ENCODE peak calls at places on chromosomes 7 and 10, in ten cellular contexts. P, G, S, W, K, B, Z, D, L and I are unnamed samples.

GRCh38 chr10:19783721-19784120 is 32.5 kb upstream of the PLXDC2 start:
- DNase-seq in P (no peak), G (no peak), S (no peak), W (no peak), K (no peak), B (no peak), Z (no peak), D (no peak), L (no peak), I (no peak)

GRCh38 chr7:117014673-117015133 is 61.4 kb downstream of the ST7 start:
- DNase-seq in P (peak), G (peak), S (peak), W (peak), K (no peak), B (no peak), Z (peak), D (peak), L (no peak), I (no peak)

GRCh38 chr7:44124822-44125202 is 1.5 kb upstream of the POLD2 start:
- DNase-seq in P (no peak), G (no peak), S (no peak), W (no peak), K (no peak), B (no peak), Z (no peak), D (no peak), L (no peak), I (no peak)

GRCh38 chr10:23171232-23171876 is 20.8 kb upstream of the PTF1A start:
- DNase-seq in P (no peak), G (peak), S (peak), W (no peak), K (peak), B (peak), Z (no peak), D (peak), L (no peak), I (peak)

GRCh38 chr10:95275726-95276366 is 15.0 kb downstream of the PDLIM1 start:
- DNase-seq in P (no peak), G (peak), S (peak), W (no peak), K (no peak), B (no peak), Z (no peak), D (peak), L (no peak), I (no peak)

GRCh38 chr10:53955091-53955490 is 845.9 kb downstream of the PCDH15 start:
- DNase-seq in P (no peak), G (no peak), S (no peak), W (no peak), K (no peak), B (no peak), Z (no peak), D (no peak), L (no peak), I (no peak)

GRCh38 chr10:86758231-86759072 is 2.0 kb downstream of the BMPR1A start:
- DNase-seq in P (no peak), G (peak), S (peak), W (no peak), K (peak), B (no peak), Z (no peak), D (peak), L (no peak), I (no peak)

GRCh38 chr7:69399038-69399800 is 199.1 kb upstream of the AUTS2 start:
- DNase-seq in P (no peak), G (no peak), S (no peak), W (peak), K (no peak), B (no peak), Z (no peak), D (peak), L (no peak), I (no peak)

GRCh38 chr7:29642494-29643155 is 79.0 kb downstream of the PRR15 start:
- DNase-seq in P (no peak), G (no peak), S (no peak), W (no peak), K (no peak), B (no peak), Z (no peak), D (no peak), L (no peak), I (no peak)

GRCh38 chr10:11527068-11527467 is 84.4 kb downstream of the USP6NL start:
- DNase-seq in P (no peak), G (no peak), S (no peak), W (no peak), K (no peak), B (no peak), Z (no peak), D (no peak), L (no peak), I (no peak)

GRCh38 chr7:102279537-102280400 is 6.9 kb upstream of the SH2B2 start:
- DNase-seq in P (peak), G (no peak), S (peak), W (peak), K (peak), B (peak), Z (peak), D (peak), L (peak), I (no peak)

GRCh38 chr7:105896407-105896842 is 20.0 kb upstream of the ATXN7L1 start:
- DNase-seq in P (no peak), G (no peak), S (no peak), W (no peak), K (peak), B (no peak), Z (no peak), D (peak), L (no peak), I (peak)

GRCh38 chr10:94630017-94630688 is 53.4 kb upstream of the CYP2C18 start:
- DNase-seq in P (no peak), G (peak), S (peak), W (no peak), K (peak), B (peak), Z (peak), D (peak), L (peak), I (peak)

GRCh38 chr10:124827474-124827873 is 25.9 kb downstream of the ABRAXAS2 start:
- DNase-seq in P (no peak), G (peak), S (no peak), W (no peak), K (peak), B (peak), Z (peak), D (peak), L (no peak), I (no peak)

GRCh38 chr7:27593226-27593625 is 69.5 kb downstream of the HIBADH start:
- DNase-seq in P (no peak), G (peak), S (no peak), W (no peak), K (peak), B (no peak), Z (no peak), D (no peak), L (no peak), I (no peak)

GRCh38 chr10:7243873-7244272 is 167.0 kb downstream of the SFMBT2 start:
- DNase-seq in P (no peak), G (no peak), S (no peak), W (no peak), K (no peak), B (peak), Z (peak), D (no peak), L (no peak), I (no peak)

GRCh38 chr7:159098795-159099194 is 45.9 kb downstream of the VIPR2 start:
- DNase-seq in P (peak), G (no peak), S (no peak), W (peak), K (no peak), B (no peak), Z (no peak), D (no peak), L (no peak), I (no peak)

GRCh38 chr7:45181991-45182855 is 24.6 kb downstream of the RAMP3 start:
- DNase-seq in P (no peak), G (no peak), S (no peak), W (peak), K (no peak), B (no peak), Z (no peak), D (no peak), L (no peak), I (no peak)

GRCh38 chr7:157139142-157140117 is 704 bp downstream of the UBE3C start:
- DNase-seq in P (peak), G (peak), S (no peak), W (peak), K (peak), B (no peak), Z (no peak), D (peak), L (no peak), I (no peak)

GRCh38 chr7:158749396-158749795 is 44.8 kb upstream of the NCAPG2 start:
- DNase-seq in P (no peak), G (no peak), S (no peak), W (no peak), K (no peak), B (no peak), Z (no peak), D (no peak), L (no peak), I (no peak)

GRCh38 chr7:128053023-128053422 is 21.8 kb upstream of the LRRC4 start:
- DNase-seq in P (no peak), G (peak), S (no peak), W (no peak), K (peak), B (no peak), Z (no peak), D (peak), L (no peak), I (no peak)

GRCh38 chr10:30057421-30057841 is 2.0 kb downstream of the JCAD start:
- DNase-seq in P (no peak), G (peak), S (no peak), W (no peak), K (peak), B (no peak), Z (no peak), D (peak), L (no peak), I (no peak)

GRCh38 chr10:102673961-102674511 is 29.8 kb downstream of the TRIM8 start:
- DNase-seq in P (peak), G (peak), S (peak), W (peak), K (no peak), B (peak), Z (peak), D (peak), L (no peak), I (peak)

GRCh38 chr7:7639847-7640220 is 718 bp upstream of the UMAD1 start:
- DNase-seq in P (no peak), G (peak), S (no peak), W (no peak), K (peak), B (peak), Z (peak), D (peak), L (no peak), I (no peak)

GRCh38 chr7:55521543-55522267 is 50.6 kb downstream of the VOPP1 start:
- DNase-seq in P (no peak), G (no peak), S (no peak), W (no peak), K (no peak), B (no peak), Z (no peak), D (no peak), L (no peak), I (no peak)

GRCh38 chr10:75294866-75295692 is 59.3 kb upstream of the COMTD1 start:
- DNase-seq in P (peak), G (peak), S (peak), W (peak), K (peak), B (peak), Z (peak), D (peak), L (no peak), I (peak)
- TF ChIP-seq CTCF in P (peak), G (peak), S (peak), W (no peak), K (peak), B (peak), Z (no peak), D (no peak), L (peak), I (peak)

GRCh38 chr7:100965723-100966541 is 3.4 kb upstream of the MUC12 start:
- DNase-seq in P (peak), G (peak), S (peak), W (peak), K (peak), B (peak), Z (peak), D (peak), L (no peak), I (no peak)
- TF ChIP-seq CTCF in P (peak), G (peak), S (peak), W (peak), K (peak), B (peak), Z (peak), D (peak), L (peak), I (peak)

GRCh38 chr7:67604461-67605386 is 608.1 kb downstream of the TYW1 start:
- DNase-seq in P (no peak), G (peak), S (no peak), W (no peak), K (no peak), B (no peak), Z (no peak), D (no peak), L (no peak), I (no peak)
- TF ChIP-seq CTCF in P (no peak), G (no peak), S (no peak), W (no peak), K (no peak), B (no peak), Z (no peak), D (no peak), L (no peak), I (no peak)

GRCh38 chr7:142377567-142377966 is 119.7 kb upstream of the PRSS58 start:
- DNase-seq in P (no peak), G (no peak), S (no peak), W (no peak), K (no peak), B (no peak), Z (no peak), D (no peak), L (no peak), I (no peak)

GRCh38 chr7:142372727-142373126 is 114.9 kb upstream of the PRSS58 start:
- DNase-seq in P (no peak), G (no peak), S (no peak), W (no peak), K (no peak), B (no peak), Z (no peak), D (no peak), L (no peak), I (no peak)

GRCh38 chr7:142376356-142376997 is 118.6 kb upstream of the PRSS58 start:
- DNase-seq in P (no peak), G (no peak), S (no peak), W (no peak), K (no peak), B (no peak), Z (no peak), D (peak), L (no peak), I (no peak)

GRCh38 chr7:142379445-142379844 is 121.6 kb upstream of the PRSS58 start:
- DNase-seq in P (no peak), G (no peak), S (no peak), W (no peak), K (no peak), B (no peak), Z (no peak), D (no peak), L (no peak), I (no peak)

DNA sequence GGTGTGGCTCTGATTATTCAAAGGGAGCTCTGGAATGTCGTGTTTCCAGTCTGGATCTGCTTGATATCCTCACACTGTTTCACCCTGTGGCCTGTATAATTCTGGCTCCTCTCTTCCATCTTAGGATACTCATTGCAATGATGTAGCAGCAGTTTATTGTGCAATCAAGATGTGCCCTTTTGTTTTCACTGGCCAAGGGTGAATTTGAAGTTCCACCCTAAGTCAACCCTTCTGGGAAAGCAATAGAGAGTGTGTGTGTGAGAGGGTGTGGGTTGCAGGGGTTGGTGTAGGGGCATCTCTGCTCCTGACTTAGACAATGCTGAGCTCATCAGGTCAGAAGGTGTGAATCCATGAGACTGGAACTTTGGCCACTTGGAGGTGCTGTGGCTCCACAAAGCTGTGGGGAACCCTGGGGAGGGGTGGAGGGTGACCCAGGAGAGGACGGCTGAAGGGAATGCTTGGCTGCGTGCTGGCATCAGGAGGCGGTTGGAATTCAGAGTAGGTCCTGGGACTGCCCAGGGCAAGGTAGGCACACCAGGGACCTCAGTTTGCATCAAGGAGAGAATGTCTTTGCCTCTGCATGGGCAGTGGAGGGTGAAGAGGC is 118.0 kb upstream of the PRSS58 start:
- DNase-seq in P (no peak), G (peak), S (peak), W (no peak), K (peak), B (no peak), Z (no peak), D (peak), L (no peak), I (no peak)
- TF ChIP-seq CTCF in P (no peak), G (peak), S (peak), W (no peak), K (peak), B (peak), Z (no peak), D (peak), L (no peak), I (peak)

GRCh38 chr10:46287846-46288480 is 1.2 kb downstream of the ANTXRL start:
- DNase-seq in P (no peak), G (peak), S (peak), W (peak), K (no peak), B (no peak), Z (no peak), D (peak), L (no peak), I (no peak)
- TF ChIP-seq CTCF in P (no peak), G (peak), S (peak), W (no peak), K (no peak), B (no peak), Z (no peak), D (no peak), L (no peak), I (no peak)

GRCh38 chr10:80500572-80501380 is 36.9 kb upstream of the SH2D4B start:
- DNase-seq in P (no peak), G (peak), S (no peak), W (peak), K (no peak), B (peak), Z (peak), D (no peak), L (no peak), I (no peak)

GRCh38 chr10:80496555-80497172 is 41.0 kb upstream of the SH2D4B start:
- DNase-seq in P (no peak), G (no peak), S (no peak), W (no peak), K (no peak), B (no peak), Z (no peak), D (no peak), L (no peak), I (no peak)

GRCh38 chr10:80498039-80498832 is 39.5 kb upstream of the SH2D4B start:
- DNase-seq in P (no peak), G (no peak), S (no peak), W (no peak), K (no peak), B (no peak), Z (no peak), D (no peak), L (no peak), I (no peak)

GRCh38 chr10:80497187-80498038 is 40.3 kb upstream of the SH2D4B start:
- DNase-seq in P (no peak), G (no peak), S (peak), W (peak), K (no peak), B (no peak), Z (no peak), D (peak), L (no peak), I (peak)

GRCh38 chr10:80498833-80499671 is 38.6 kb upstream of the SH2D4B start:
- DNase-seq in P (peak), G (peak), S (peak), W (peak), K (no peak), B (no peak), Z (no peak), D (peak), L (peak), I (peak)
- TF ChIP-seq CTCF in P (no peak), G (peak), S (peak), W (no peak), K (no peak), B (no peak), Z (no peak), D (peak), L (no peak), I (no peak)

GRCh38 chr7:151864561-151864960 is 12.4 kb downstream of the PRKAG2 start:
- DNase-seq in P (no peak), G (no peak), S (no peak), W (peak), K (no peak), B (no peak), Z (no peak), D (no peak), L (no peak), I (no peak)

GRCh38 chr7:151862606-151863381 is 14.1 kb downstream of the PRKAG2 start:
- DNase-seq in P (no peak), G (no peak), S (no peak), W (peak), K (no peak), B (no peak), Z (no peak), D (no peak), L (no peak), I (no peak)

GRCh38 chr7:151864081-151864480 is 12.8 kb downstream of the PRKAG2 start:
- DNase-seq in P (no peak), G (no peak), S (no peak), W (peak), K (no peak), B (no peak), Z (no peak), D (no peak), L (no peak), I (no peak)

GRCh38 chr7:151865070-151865670 is 11.7 kb downstream of the PRKAG2 start:
- DNase-seq in P (no peak), G (no peak), S (no peak), W (peak), K (no peak), B (no peak), Z (no peak), D (no peak), L (no peak), I (no peak)

DNA sequence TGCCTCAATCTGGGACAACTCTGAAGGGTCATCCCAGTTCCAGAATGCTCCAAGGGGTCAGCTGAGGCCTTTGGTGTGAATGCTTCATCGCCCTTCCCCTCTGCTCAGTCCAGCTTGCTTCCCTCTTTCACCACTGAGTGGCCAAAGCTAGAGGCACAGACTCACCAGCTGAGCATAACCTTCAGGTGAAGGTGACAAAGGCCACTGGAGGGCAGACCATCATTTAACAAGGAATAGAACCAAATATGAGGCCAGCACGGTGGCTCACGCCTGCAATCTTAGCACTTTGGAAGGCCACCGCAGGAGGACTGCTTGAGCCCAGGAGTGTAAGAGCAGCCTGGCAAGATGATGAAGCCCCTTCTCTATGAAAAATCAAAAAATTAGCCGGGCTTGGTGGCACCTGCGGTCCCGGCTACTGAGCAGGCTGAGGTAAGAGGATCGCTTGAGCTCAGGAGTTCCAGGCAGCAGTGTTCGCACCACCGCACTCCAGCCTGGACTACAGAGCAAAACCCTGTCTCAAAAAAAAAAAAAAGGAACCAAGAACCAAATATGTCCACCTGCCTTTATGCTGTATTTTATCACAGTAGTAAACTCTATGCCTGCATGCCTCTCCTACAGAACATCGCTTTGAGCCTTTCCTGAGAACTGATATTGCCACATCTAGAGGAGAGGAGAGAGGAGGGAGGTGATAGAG is 13.4 kb downstream of the PRKAG2 start:
- DNase-seq in P (no peak), G (no peak), S (no peak), W (peak), K (no peak), B (no peak), Z (no peak), D (no peak), L (no peak), I (no peak)
- TF ChIP-seq CTCF in P (no peak), G (no peak), S (peak), W (no peak), K (no peak), B (peak), Z (peak), D (no peak), L (no peak), I (no peak)